ENCODE peak calls at places on chromosomes 7 and 10, in four cellular contexts. A is activated T-helper 1 cell treated with anti-CD3 and anti-CD28 coated beads, Interleukin-12 subunit alpha, Interleukin-12 subunit beta, Interleukin-2, Interleukin-4 antibody, amounts not matched to agents 30 ng/mL and 10 ng/mL and 1 ng/mL, durations not matched to agents 14 hours and 24 hours and 36 hours; U is hippocampal formation; G is 8988T. B is an unnamed sample.

GRCh38 chr7:133207687-133208086 is 45.2 kb upstream of the EXOC4 start:
- DNase-seq in A (no peak), U (no peak), G (no peak), B (no peak)

GRCh38 chr10:63798599-63799498 is 277.6 kb downstream of the REEP3 start:
- DNase-seq in A (no peak), U (no peak), G (no peak), B (no peak)

GRCh38 chr7:121853307-121853706 is 19.7 kb upstream of the PTPRZ1 start:
- DNase-seq in A (no peak), U (no peak), G (no peak), B (no peak)

GRCh38 chr7:79341902-79342301 is 111.6 kb downstream of the MAGI2 start:
- DNase-seq in A (no peak), U (no peak), G (no peak), B (no peak)

GRCh38 chr10:73910764-73911552 is at the start of gene PLAU:
- DNase-seq in A (peak), U (no peak), G (no peak), B (peak)

GRCh38 chr7:106094780-106095179 is 17.3 kb downstream of the SYPL1 start:
- DNase-seq in A (no peak), U (no peak), G (no peak), B (no peak)

GRCh38 chr7:47526466-47526865 is 55.4 kb downstream of the TNS3 start:
- DNase-seq in A (no peak), U (no peak), G (no peak), B (no peak)

GRCh38 chr7:7182156-7183060 is at the start of gene C1GALT1:
- DNase-seq in A (peak), U (peak), G (peak), B (peak)

GRCh38 chr10:11530806-11531205 is 80.6 kb downstream of the USP6NL start:
- DNase-seq in A (no peak), U (no peak), G (no peak), B (no peak)

GRCh38 chr7:100867040-100867795 is at the start of gene TRIP6:
- DNase-seq in A (peak), U (peak), G (peak), B (peak)

GRCh38 chr7:150912427-150912826 is 60.1 kb downstream of the AOC1 start:
- DNase-seq in A (no peak), U (no peak), G (no peak), B (no peak)

GRCh38 chr10:112562803-112563663 is 116.0 kb downstream of the VTI1A start:
- DNase-seq in A (no peak), U (no peak), G (no peak), B (no peak)

GRCh38 chr7:5362466-5362865 is 61.2 kb downstream of the TNRC18 start:
- DNase-seq in A (no peak), U (no peak), G (no peak), B (no peak)

GRCh38 chr10:7788640-7789335 is 811 bp downstream of the ATP5F1C start:
- DNase-seq in A (peak), U (no peak), G (no peak), B (no peak)

GRCh38 chr10:1829712-1830111 is 92.4 kb upstream of the ADARB2 start:
- DNase-seq in A (no peak), U (no peak), G (no peak), B (no peak)

GRCh38 chr7:28130277-28130676 is 50.3 kb downstream of the JAZF1 start:
- DNase-seq in A (no peak), U (no peak), G (no peak), B (no peak)

B was measured in GM19239.